ENCODE peak calls at places on chromosomes 4 and X, in four cellular contexts. Z is Karpas-422, T is hepatocyte, I is IMR-90. C is an unnamed sample.

GRCh38 chr4:168162604-168163003 is 70.3 kb downstream of the ANXA10 start:
- DNase-seq in Z (no peak), T (peak), I (peak), C (no peak)

GRCh38 chr4:168699224-168699878 is 202.5 kb downstream of the PALLD start:
- DNase-seq in Z (no peak), T (no peak), I (no peak), C (no peak)

GRCh38 chrX:70359458-70359857 is 63.7 kb upstream of the GDPD2 start:
- DNase-seq in Z (no peak), T (no peak), I (no peak), C (no peak)

GRCh38 chr4:73872331-73873108 is 3.3 kb downstream of the CXCL1 start:
- DNase-seq in Z (no peak), T (no peak), I (no peak), C (no peak)

GRCh38 chr4:108636246-108636645 is 14.2 kb upstream of the OSTC start:
- DNase-seq in Z (no peak), T (no peak), I (no peak), C (no peak)

GRCh38 chr4:172992648-172993356 is 175.8 kb upstream of the GALNT7 start:
- DNase-seq in Z (no peak), T (no peak), I (no peak), C (no peak)

GRCh38 chrX:43949669-43950068 is 23.5 kb downstream of the NDP start:
- DNase-seq in Z (peak), T (peak), I (no peak), C (peak)

GRCh38 chr4:95539056-95539455 is 9.7 kb downstream of the UNC5C start:
- DNase-seq in Z (no peak), T (no peak), I (no peak), C (no peak)

GRCh38 chr4:111187108-111187507 is 564.2 kb upstream of the PITX2 start:
- DNase-seq in Z (no peak), T (no peak), I (no peak), C (no peak)

GRCh38 chr4:8781641-8782040 is 90.0 kb downstream of the HMX1 start:
- DNase-seq in Z (no peak), T (no peak), I (no peak), C (no peak)

GRCh38 chr4:83248486-83248885 is 36.1 kb downstream of the COQ2 start:
- DNase-seq in Z (no peak), T (no peak), I (peak), C (no peak)

GRCh38 chr4:150826302-150826701 is 188.8 kb downstream of the LRBA start:
- DNase-seq in Z (no peak), T (peak), I (no peak), C (no peak)

GRCh38 chrX:150558424-150558823 is 10.0 kb upstream of the MTM1 start:
- DNase-seq in Z (no peak), T (no peak), I (no peak), C (no peak)
- H2AFZ ChIP-seq in Z (no peak), T (no peak), I (no peak), C (no peak)

GRCh38 chrX:115622534-115622933 is 61.6 kb downstream of the PLS3 start:
- DNase-seq in Z (no peak), T (no peak), I (no peak), C (no peak)

GRCh38 chrX:115616943-115617563 is 56.1 kb downstream of the PLS3 start:
- DNase-seq in Z (no peak), T (peak), I (peak), C (no peak)
- H3K4me3 ChIP-seq in Z (no peak), T (no peak), I (no peak), C (no peak)

DNA sequence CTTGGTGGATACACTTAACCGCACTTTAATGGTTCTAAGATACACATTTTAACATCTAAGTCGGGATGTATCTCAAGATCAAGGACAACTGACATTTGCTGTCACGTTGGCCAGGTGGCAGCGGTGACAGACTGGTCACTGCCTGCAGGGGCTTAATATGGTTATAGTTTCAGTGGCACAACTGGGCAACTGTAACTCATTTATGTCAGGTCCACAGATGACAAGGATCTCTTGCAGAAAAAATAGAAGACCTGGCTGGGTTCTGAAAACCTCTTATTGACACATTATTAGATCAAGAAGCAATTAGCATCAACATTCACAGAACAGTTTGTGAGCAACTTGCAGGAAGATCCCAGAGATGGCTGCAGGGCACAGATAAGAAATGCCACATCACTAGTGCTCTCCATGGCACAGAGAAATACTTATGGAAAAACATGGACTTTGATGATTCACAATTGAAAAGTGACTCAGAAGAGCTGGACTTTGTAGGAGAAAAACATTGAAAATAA is 99.6 kb upstream of the SORBS2 start:
- DNase-seq in Z (no peak), T (no peak), I (peak), C (no peak)
- H2AFZ ChIP-seq in Z (no peak), T (no peak), I (no peak), C (no peak)

GRCh38 chr4:158163941-158164665 is 8.7 kb downstream of the GASK1B start:
- DNase-seq in Z (no peak), T (no peak), I (no peak), C (no peak)
- H3K4me3 ChIP-seq in Z (no peak), T (peak), I (no peak), C (no peak)

DNA sequence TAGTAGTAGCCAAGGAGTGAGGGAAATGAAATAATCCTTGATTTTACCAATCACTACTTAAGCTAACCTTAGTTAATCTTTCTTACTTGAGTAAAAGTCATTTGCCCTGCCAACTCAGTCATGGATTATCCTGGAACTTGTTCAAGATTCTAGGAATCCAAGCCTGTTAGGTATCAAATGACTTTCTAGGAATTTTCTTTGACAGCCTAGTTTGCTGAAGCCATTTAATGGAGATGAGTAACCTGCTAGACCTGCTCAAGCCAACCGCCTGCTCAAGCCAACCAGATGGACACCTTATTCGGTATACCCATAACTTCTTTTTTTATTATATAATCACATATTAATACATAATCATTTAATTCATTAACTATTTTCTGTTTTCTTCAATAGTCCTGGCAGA is 180.4 kb downstream of the KLHL13 start:
- DNase-seq in Z (no peak), T (no peak), I (no peak), C (no peak)
- H2AFZ ChIP-seq in Z (no peak), T (no peak), I (no peak), C (no peak)

GRCh38 chrX:153643431-153644351 is 3.3 kb upstream of the DUSP9 start:
- DNase-seq in Z (no peak), T (no peak), I (no peak), C (no peak)
- H3K4me3 ChIP-seq in Z (no peak), T (no peak), I (no peak), C (no peak)

GRCh38 chrX:137195991-137196390 is 162.2 kb upstream of the GPR101 start:
- DNase-seq in Z (no peak), T (no peak), I (no peak), C (no peak)
- H2AFZ ChIP-seq in Z (no peak), T (no peak), I (no peak), C (no peak)

GRCh38 chr4:114603455-114603854 is 4.8 kb downstream of the UGT8 start:
- DNase-seq in Z (peak), T (no peak), I (no peak), C (no peak)
- H3K4me3 ChIP-seq in Z (no peak), T (no peak), I (no peak), C (no peak)

C was measured in DND-41.